ENCODE peak calls at places on chromosomes 5 and 9, in ten cellular contexts. S is OCI-LY7, N is right cardiac atrium, R is adipocyte, A is ascending aorta, D is transverse colon, K is tibial nerve, E is sigmoid colon, Q is HCT116, J is SJCRH30. B is an unnamed sample.

GRCh38 chr9:79329861-79330260 is 241.9 kb upstream of the TLE4 start:
- DNase-seq in S (no peak), N (no peak), R (no peak), A (no peak), D (no peak), K (no peak), E (no peak), Q (no peak), J (no peak), B (no peak)

GRCh38 chr5:160467555-160468418 is 46.1 kb downstream of the PTTG1 start:
- DNase-seq in S (peak; percentile 83), N (peak; percentile 83), R (peak; percentile 90), A (no peak), D (peak; percentile 88), K (peak; percentile 44), E (peak; percentile 81), Q (no peak), J (peak; percentile 63), B (peak; percentile 81)

GRCh38 chr5:81183811-81184748 is 49.0 kb upstream of the CKMT2 start:
- DNase-seq in S (no peak), N (no peak), R (peak; percentile 30), A (no peak), D (no peak), K (no peak), E (no peak), Q (no peak), J (peak; percentile 94), B (no peak)

GRCh38 chr9:89497978-89498844 is at the start of gene SEMA4D:
- DNase-seq in S (peak; percentile 67), N (peak; percentile 88), R (peak; percentile 55), A (no peak), D (peak; percentile 85), K (peak; percentile 79), E (peak; percentile 89), Q (peak; percentile 53), J (no peak), B (peak; percentile 55)

GRCh38 chr5:52725065-52725746 is 62.5 kb upstream of the ITGA1 start:
- DNase-seq in S (no peak), N (no peak), R (no peak), A (no peak), D (peak; percentile 35), K (no peak), E (no peak), Q (no peak), J (no peak), B (peak; percentile 45)

GRCh38 chr5:148414848-148415247 is 31.1 kb downstream of the FBXO38 start:
- DNase-seq in S (no peak), N (no peak), R (no peak), A (no peak), D (no peak), K (no peak), E (peak; percentile 64), Q (no peak), J (no peak), B (no peak)

GRCh38 chr9:98010450-98010849 is 27.3 kb downstream of the ANP32B start:
- DNase-seq in S (peak; percentile 81), N (no peak), R (no peak), A (no peak), D (peak; percentile 51), K (no peak), E (no peak), Q (no peak), J (no peak), B (no peak)

GRCh38 chr9:91727316-91727861 is 222.6 kb downstream of the ROR2 start:
- DNase-seq in S (peak; percentile 61), N (no peak), R (peak; percentile 79), A (no peak), D (no peak), K (no peak), E (no peak), Q (peak; percentile 16), J (peak; percentile 66), B (no peak)

GRCh38 chr9:112839331-112839730 is 51.3 kb downstream of the SLC46A2 start:
- DNase-seq in S (no peak), N (peak; percentile 44), R (no peak), A (no peak), D (no peak), K (no peak), E (no peak), Q (no peak), J (no peak), B (no peak)

GRCh38 chr5:171342362-171343111 is 33.5 kb downstream of the TLX3 start:
- DNase-seq in S (peak; percentile 50), N (no peak), R (peak; percentile 88), A (no peak), D (peak; percentile 12), K (peak; percentile 47), E (no peak), Q (peak; percentile 64), J (peak; percentile 86), B (peak; percentile 32)

DNA sequence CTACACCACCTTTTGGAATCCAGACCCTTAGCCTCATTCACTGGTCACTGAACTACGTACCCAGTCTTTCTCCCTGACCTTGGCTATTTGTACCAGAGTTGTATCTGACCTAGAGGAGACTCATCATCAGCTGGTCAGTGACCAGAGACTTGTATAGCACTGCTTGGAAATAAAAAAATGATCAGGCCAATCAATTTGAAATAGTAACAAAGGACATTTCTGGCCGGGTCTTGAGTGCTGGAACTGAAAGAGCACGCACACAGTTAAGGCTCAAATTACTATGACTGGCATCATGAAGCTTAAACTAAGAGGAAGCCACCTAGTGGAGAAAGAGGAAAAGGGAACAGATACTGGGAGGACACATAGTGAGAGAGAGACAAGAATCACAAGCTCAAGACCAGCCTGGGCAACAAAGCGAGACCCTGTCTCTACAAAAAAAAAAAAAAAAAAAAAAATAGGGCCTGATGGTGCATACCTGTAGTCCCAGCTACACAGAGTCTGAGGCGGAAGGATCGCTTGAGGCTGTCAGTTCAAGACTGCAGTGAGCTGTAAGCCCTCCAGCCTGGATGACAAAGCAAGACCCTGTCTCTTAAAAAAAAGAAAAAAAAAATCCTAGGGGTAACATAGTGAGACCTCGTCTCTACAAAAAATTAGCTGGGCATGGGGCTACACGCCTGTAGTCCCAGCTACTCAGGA is 12.8 kb upstream of the SRP19 start:
- DNase-seq in S (peak; percentile 79), N (peak; percentile 24), R (peak; percentile 90), A (no peak), D (no peak), K (peak; percentile 15), E (no peak), Q (peak; percentile 68), J (peak; percentile 81), B (no peak)
- H3K4me3 ChIP-seq in S (no peak overlapping the region), N (no peak overlapping the region), R (peak overlapping the region; percentile 61), A (no peak overlapping the region), D (no peak overlapping the region), K (no peak overlapping the region), E (no peak overlapping the region), Q (no peak overlapping the region), J (peak overlapping the region; percentile 18), B (no peak overlapping the region)

GRCh38 chr9:69193685-69194032 is 19.6 kb downstream of the TJP2 start:
- DNase-seq in S (peak; percentile 53), N (no peak), R (no peak), A (no peak), D (no peak), K (no peak), E (no peak), Q (no peak), J (peak; percentile 22), B (no peak)

GRCh38 chr9:69195681-69196080 is 21.6 kb downstream of the TJP2 start:
- DNase-seq in S (no peak), N (peak; percentile 63), R (no peak), A (no peak), D (no peak), K (peak; percentile 41), E (no peak), Q (no peak), J (no peak), B (no peak)

GRCh38 chr9:69197687-69198086 is 23.6 kb downstream of the TJP2 start:
- DNase-seq in S (no peak), N (no peak), R (no peak), A (no peak), D (no peak), K (no peak), E (no peak), Q (no peak), J (no peak), B (no peak)

GRCh38 chr9:69192214-69192613 is 18.1 kb downstream of the TJP2 start:
- DNase-seq in S (no peak), N (no peak), R (no peak), A (no peak), D (no peak), K (no peak), E (no peak), Q (no peak), J (no peak), B (no peak)

GRCh38 chr9:69195019-69195418 is 20.9 kb downstream of the TJP2 start:
- DNase-seq in S (no peak), N (no peak), R (no peak), A (no peak), D (no peak), K (no peak), E (no peak), Q (no peak), J (no peak), B (no peak)
- H3K4me1 ChIP-seq in S (peaks cover 55% of the 10 kb centered on the region), N (peaks cover 16% of the 10 kb centered on the region), R (peaks cover 33% of the 10 kb centered on the region), A (peaks cover 10% of the 10 kb centered on the region), D (peaks cover 15% of the 10 kb centered on the region), K (no peaks in the 10 kb centered on the region), E (no peaks in the 10 kb centered on the region), Q (peaks cover 6% of the 10 kb centered on the region), J (no peaks in the 10 kb centered on the region), B (no peaks in the 10 kb centered on the region)

GRCh38 chr5:14258840-14259239 is 115.7 kb downstream of the TRIO start:
- DNase-seq in S (no peak), N (no peak), R (no peak), A (no peak), D (no peak), K (no peak), E (no peak), Q (no peak), J (no peak), B (no peak)

GRCh38 chr5:14260637-14261036 is 117.5 kb downstream of the TRIO start:
- DNase-seq in S (no peak), N (no peak), R (no peak), A (no peak), D (no peak), K (no peak), E (no peak), Q (no peak), J (no peak), B (no peak)

GRCh38 chr5:14256026-14256690 is 113.0 kb downstream of the TRIO start:
- DNase-seq in S (no peak), N (no peak), R (no peak), A (no peak), D (no peak), K (no peak), E (no peak), Q (no peak), J (no peak), B (no peak)

GRCh38 chr5:14256756-14257393 is 113.7 kb downstream of the TRIO start:
- DNase-seq in S (no peak), N (peak; percentile 53), R (no peak), A (no peak), D (no peak), K (no peak), E (no peak), Q (no peak), J (no peak), B (no peak)

GRCh38 chr5:14257995-14258403 is 114.9 kb downstream of the TRIO start:
- DNase-seq in S (no peak), N (no peak), R (no peak), A (no peak), D (no peak), K (no peak), E (no peak), Q (no peak), J (no peak), B (no peak)
- H3K4me3 ChIP-seq in S (no peak overlapping the region), N (no peak overlapping the region), R (no peak overlapping the region), A (no peak overlapping the region), D (no peak overlapping the region), K (no peak overlapping the region), E (no peak overlapping the region), Q (no peak overlapping the region), J (no peak overlapping the region), B (no peak overlapping the region)

GRCh38 chr5:38853753-38854470 is 8.1 kb downstream of the OSMR start:
- DNase-seq in S (no peak), N (no peak), R (peak; percentile 86), A (no peak), D (no peak), K (no peak), E (no peak), Q (peak; percentile 51), J (no peak), B (no peak)
- H3K4me1 ChIP-seq in S (no peaks in the 10 kb centered on the region), N (peaks cover 7% of the 10 kb centered on the region), R (peaks cover 45% of the 10 kb centered on the region), A (no peaks in the 10 kb centered on the region), D (no peaks in the 10 kb centered on the region), K (no peaks in the 10 kb centered on the region), E (no peaks in the 10 kb centered on the region), Q (peaks cover 22% of the 10 kb centered on the region), J (no peaks in the 10 kb centered on the region), B (no peaks in the 10 kb centered on the region)

B was measured in CD8-positive, alpha-beta T cell.